ENCODE peak calls at places on chromosomes 6 and 20, in five cellular contexts. E, I, O, L and V are unnamed samples.

GRCh38 chr6:148423601-148424270 is 81.1 kb downstream of the SASH1 start:
- DNase-seq in E (no peak), I (no peak), O (no peak), L (no peak), V (peak)

GRCh38 chr6:137011406-137011805 is 33.4 kb downstream of the IL20RA start:
- DNase-seq in E (no peak), I (no peak), O (no peak), L (no peak), V (no peak)

GRCh38 chr6:73696990-73697651 is 1.1 kb downstream of the CD109 start:
- DNase-seq in E (no peak), I (peak), O (no peak), L (no peak), V (peak)

GRCh38 chr6:158026054-158026900 is 44.6 kb downstream of the SYNJ2 start:
- DNase-seq in E (peak), I (peak), O (peak), L (no peak), V (peak)

GRCh38 chr6:17948725-17949124 is 38.7 kb downstream of the KIF13A start:
- DNase-seq in E (no peak), I (no peak), O (no peak), L (no peak), V (no peak)

GRCh38 chr20:51434556-51435256 is 107.8 kb downstream of the NFATC2 start:
- DNase-seq in E (no peak), I (no peak), O (no peak), L (no peak), V (peak)

GRCh38 chr20:60484316-60484715 is 526.1 kb downstream of the CDH26 start:
- DNase-seq in E (no peak), I (no peak), O (no peak), L (no peak), V (no peak)

GRCh38 chr6:35485402-35485877 is 11.4 kb downstream of the TEAD3 start:
- DNase-seq in E (no peak), I (peak), O (no peak), L (no peak), V (no peak)

GRCh38 chr20:57663241-57663640 is 43.0 kb upstream of the ZBP1 start:
- DNase-seq in E (no peak), I (no peak), O (no peak), L (no peak), V (no peak)